ENCODE peak calls at places on chromosomes 5 and 9, in seven cellular contexts. One of them, this sample, is unnamed.

GRCh38 chr5:76371955-76372319 is 31.1 kb upstream of the IQGAP2 start:
- DNase-seq in HCT116: no peak
- DNase-seq in NT2/D1: no peak
- DNase-seq in H1: no peak
- DNase-seq in SK-N-SH: no peak
- DNase-seq in HepG2: peak
- DNase-seq in K562: no peak
- DNase-seq in this sample: no peak

GRCh38 chr9:92332577-92333287 is 7.0 kb downstream of the CENPP start:
- DNase-seq in HCT116: no peak
- DNase-seq in NT2/D1: no peak
- DNase-seq in H1: no peak
- DNase-seq in SK-N-SH: peak
- DNase-seq in HepG2: no peak
- DNase-seq in K562: no peak
- DNase-seq in this sample: no peak

GRCh38 chr9:128651798-128652197 is 4.8 kb downstream of the DYNC2I2 start:
- DNase-seq in HCT116: no peak
- DNase-seq in NT2/D1: no peak
- DNase-seq in H1: no peak
- DNase-seq in SK-N-SH: no peak
- DNase-seq in HepG2: no peak
- DNase-seq in K562: no peak
- DNase-seq in this sample: no peak

GRCh38 chr5:132414634-132415377 is 45.3 kb downstream of the SLC22A5 start:
- DNase-seq in HCT116: peak
- DNase-seq in NT2/D1: no peak
- DNase-seq in H1: no peak
- DNase-seq in SK-N-SH: no peak
- DNase-seq in HepG2: peak
- DNase-seq in K562: no peak
- DNase-seq in this sample: no peak

GRCh38 chr5:111975133-111975532 is 218.1 kb upstream of the NREP start:
- DNase-seq in HCT116: no peak
- DNase-seq in NT2/D1: no peak
- DNase-seq in H1: no peak
- DNase-seq in SK-N-SH: no peak
- DNase-seq in HepG2: no peak
- DNase-seq in K562: no peak
- DNase-seq in this sample: no peak

GRCh38 chr9:132412089-132412488 is 2.1 kb downstream of the CFAP77 start:
- DNase-seq in HCT116: peak
- DNase-seq in NT2/D1: no peak
- DNase-seq in H1: peak
- DNase-seq in SK-N-SH: peak
- DNase-seq in HepG2: peak
- DNase-seq in K562: peak
- DNase-seq in this sample: no peak

GRCh38 chr5:1745806-1746370 is 53.7 kb downstream of the MRPL36 start:
- DNase-seq in HCT116: no peak
- DNase-seq in NT2/D1: no peak
- DNase-seq in H1: peak
- DNase-seq in SK-N-SH: no peak
- DNase-seq in HepG2: no peak
- DNase-seq in K562: no peak
- DNase-seq in this sample: no peak

GRCh38 chr9:6218099-6218502 is 2.5 kb downstream of the IL33 start:
- DNase-seq in HCT116: no peak
- DNase-seq in NT2/D1: no peak
- DNase-seq in H1: no peak
- DNase-seq in SK-N-SH: no peak
- DNase-seq in HepG2: no peak
- DNase-seq in K562: no peak
- DNase-seq in this sample: no peak

GRCh38 chr5:761206-761771 is 23.2 kb downstream of the ZDHHC11B start:
- DNase-seq in HCT116: no peak
- DNase-seq in NT2/D1: no peak
- DNase-seq in H1: no peak
- DNase-seq in SK-N-SH: peak
- DNase-seq in HepG2: no peak
- DNase-seq in K562: no peak
- DNase-seq in this sample: no peak

GRCh38 chr5:124310453-124310852 is 436.0 kb downstream of the ZNF608 start:
- DNase-seq in HCT116: no peak
- DNase-seq in NT2/D1: no peak
- DNase-seq in H1: no peak
- DNase-seq in SK-N-SH: no peak
- DNase-seq in HepG2: no peak
- DNase-seq in K562: no peak
- DNase-seq in this sample: no peak

GRCh38 chr5:54904425-54904824 is 81.0 kb downstream of the ESM1 start:
- DNase-seq in HCT116: no peak
- DNase-seq in NT2/D1: no peak
- DNase-seq in H1: no peak
- DNase-seq in SK-N-SH: no peak
- DNase-seq in HepG2: peak
- DNase-seq in K562: no peak
- DNase-seq in this sample: no peak

DNA sequence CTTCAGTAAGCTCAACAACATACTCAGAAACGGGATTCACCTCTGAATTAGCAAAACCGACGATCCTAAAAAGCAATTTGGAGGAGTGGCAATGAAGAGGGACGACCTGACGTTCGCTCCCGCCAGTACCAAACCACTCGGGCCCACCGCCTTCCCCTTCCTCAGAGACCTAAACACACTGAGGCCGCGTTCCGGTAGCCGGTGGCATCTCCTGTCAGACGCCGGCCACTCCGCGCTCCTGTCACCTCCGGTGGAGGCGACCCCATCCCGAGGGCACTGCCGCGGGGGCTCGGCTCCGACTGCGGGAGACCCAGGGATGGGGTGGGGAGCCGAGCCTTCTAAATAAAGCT is 617 bp downstream of the PPP6C start:
- DNase-seq in HCT116: no peak
- DNase-seq in NT2/D1: no peak
- DNase-seq in H1: no peak
- DNase-seq in SK-N-SH: peak
- DNase-seq in HepG2: no peak
- DNase-seq in K562: no peak
- DNase-seq in this sample: no peak
- TF ChIP-seq YY1 in HCT116: no peak
- TF ChIP-seq YY1 in NT2/D1: no peak
- TF ChIP-seq YY1 in H1: no peak
- TF ChIP-seq YY1 in SK-N-SH: no peak
- TF ChIP-seq YY1 in HepG2: no peak
- TF ChIP-seq YY1 in K562: no peak
- TF ChIP-seq YY1 in this sample: no peak

DNA sequence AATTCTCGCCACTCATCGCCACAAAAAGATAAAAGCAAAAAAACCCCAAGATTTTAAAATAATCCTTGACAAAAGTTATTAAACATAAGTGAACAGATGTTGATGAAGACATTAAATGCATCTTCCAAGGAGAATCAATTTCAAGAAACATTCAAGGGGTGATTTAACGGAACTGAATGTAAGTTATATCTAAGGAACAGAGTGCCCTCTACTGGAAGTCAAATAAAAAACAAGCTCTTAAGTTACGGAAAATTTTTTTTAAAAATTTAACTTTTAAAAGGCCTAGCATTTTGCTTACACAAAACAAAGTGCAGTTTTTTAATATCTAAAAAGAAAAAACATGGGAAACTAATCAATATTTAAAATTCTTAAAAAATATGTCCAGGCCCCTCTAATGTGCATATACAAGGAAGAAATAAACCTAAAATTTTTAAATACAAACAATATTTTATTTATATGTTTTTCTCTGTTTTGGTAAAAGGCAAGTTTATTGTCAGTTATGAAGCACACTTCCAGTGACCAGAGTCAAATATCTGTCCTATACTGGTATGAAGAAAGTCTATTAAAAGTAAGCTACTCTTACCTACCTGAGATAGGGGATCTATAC is 28.0 kb downstream of the TEX10 start:
- DNase-seq in HCT116: peak
- DNase-seq in NT2/D1: no peak
- DNase-seq in H1: no peak
- DNase-seq in SK-N-SH: peak
- DNase-seq in HepG2: peak
- DNase-seq in K562: no peak
- DNase-seq in this sample: no peak
- TF ChIP-seq YY1 in HCT116: no peak
- TF ChIP-seq YY1 in NT2/D1: no peak
- TF ChIP-seq YY1 in H1: no peak
- TF ChIP-seq YY1 in SK-N-SH: no peak
- TF ChIP-seq YY1 in HepG2: no peak
- TF ChIP-seq YY1 in K562: no peak
- TF ChIP-seq YY1 in this sample: no peak

GRCh38 chr9:123682746-123683145 is 247.2 kb downstream of the DENND1A start:
- DNase-seq in HCT116: no peak
- DNase-seq in NT2/D1: no peak
- DNase-seq in H1: no peak
- DNase-seq in SK-N-SH: no peak
- DNase-seq in HepG2: no peak
- DNase-seq in K562: no peak
- DNase-seq in this sample: no peak

GRCh38 chr9:123678878-123679329 is 251.0 kb downstream of the DENND1A start:
- DNase-seq in HCT116: no peak
- DNase-seq in NT2/D1: no peak
- DNase-seq in H1: no peak
- DNase-seq in SK-N-SH: peak
- DNase-seq in HepG2: peak
- DNase-seq in K562: no peak
- DNase-seq in this sample: no peak

GRCh38 chr9:123678038-123678877 is 251.7 kb downstream of the DENND1A start:
- DNase-seq in HCT116: no peak
- DNase-seq in NT2/D1: no peak
- DNase-seq in H1: no peak
- DNase-seq in SK-N-SH: peak
- DNase-seq in HepG2: peak
- DNase-seq in K562: no peak
- DNase-seq in this sample: no peak

GRCh38 chr9:123680382-123680781 is 249.5 kb downstream of the DENND1A start:
- DNase-seq in HCT116: no peak
- DNase-seq in NT2/D1: no peak
- DNase-seq in H1: no peak
- DNase-seq in SK-N-SH: no peak
- DNase-seq in HepG2: no peak
- DNase-seq in K562: no peak
- DNase-seq in this sample: no peak

DNA sequence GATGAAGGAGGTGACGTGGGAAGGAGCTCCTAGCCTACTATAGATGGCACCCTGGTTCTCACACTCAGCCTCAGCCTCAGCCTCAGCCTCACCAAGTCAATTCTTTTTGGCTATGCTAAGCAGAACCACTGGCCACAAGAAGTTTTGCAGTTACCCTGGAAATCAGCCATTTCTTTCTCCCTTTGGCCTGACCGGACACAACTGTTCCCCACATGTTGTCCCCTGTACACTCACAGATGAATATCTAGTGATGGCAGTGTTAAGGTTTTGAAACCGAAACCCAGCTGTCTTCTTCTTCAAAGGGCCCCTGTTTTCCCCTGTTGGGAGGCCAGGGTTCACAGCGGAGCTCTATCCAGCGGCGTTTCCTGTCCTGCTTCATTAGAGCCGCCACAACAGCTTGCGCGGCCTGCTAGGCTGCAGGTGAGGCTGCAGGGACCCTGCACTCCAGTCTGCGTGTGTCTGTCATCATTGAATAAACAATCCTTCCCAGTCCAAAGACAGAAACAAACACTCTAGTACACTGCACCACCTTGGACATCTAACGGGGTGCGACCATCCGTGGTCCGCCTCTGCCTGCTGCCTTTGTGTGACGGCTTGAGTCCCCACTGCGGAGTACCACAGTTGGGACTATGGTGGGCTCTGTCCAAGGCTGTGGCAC is 250.5 kb downstream of the DENND1A start:
- DNase-seq in HCT116: no peak
- DNase-seq in NT2/D1: no peak
- DNase-seq in H1: no peak
- DNase-seq in SK-N-SH: peak
- DNase-seq in HepG2: peak
- DNase-seq in K562: no peak
- DNase-seq in this sample: peak
- TF ChIP-seq YY1 in HCT116: no peak
- TF ChIP-seq YY1 in NT2/D1: no peak
- TF ChIP-seq YY1 in H1: no peak
- TF ChIP-seq YY1 in SK-N-SH: no peak
- TF ChIP-seq YY1 in HepG2: no peak
- TF ChIP-seq YY1 in K562: no peak
- TF ChIP-seq YY1 in this sample: peak

GRCh38 chr9:71628247-71628646 is 140.1 kb downstream of the CEMIP2 start:
- DNase-seq in HCT116: no peak
- DNase-seq in NT2/D1: no peak
- DNase-seq in H1: no peak
- DNase-seq in SK-N-SH: no peak
- DNase-seq in HepG2: peak
- DNase-seq in K562: no peak
- DNase-seq in this sample: no peak
- TF ChIP-seq YY1 in HCT116: no peak
- TF ChIP-seq YY1 in NT2/D1: no peak
- TF ChIP-seq YY1 in H1: no peak
- TF ChIP-seq YY1 in SK-N-SH: no peak
- TF ChIP-seq YY1 in HepG2: no peak
- TF ChIP-seq YY1 in K562: no peak
- TF ChIP-seq YY1 in this sample: no peak

GRCh38 chr9:69174645-69175487 is 789 bp downstream of the TJP2 start:
- DNase-seq in HCT116: no peak
- DNase-seq in NT2/D1: no peak
- DNase-seq in H1: no peak
- DNase-seq in SK-N-SH: peak
- DNase-seq in HepG2: peak
- DNase-seq in K562: no peak
- DNase-seq in this sample: peak
- TF ChIP-seq YY1 in HCT116: no peak
- TF ChIP-seq YY1 in NT2/D1: no peak
- TF ChIP-seq YY1 in H1: no peak
- TF ChIP-seq YY1 in SK-N-SH: no peak
- TF ChIP-seq YY1 in HepG2: no peak
- TF ChIP-seq YY1 in K562: no peak
- TF ChIP-seq YY1 in this sample: no peak

This sample was measured in GM12878.